ENCODE peak calls at places on chromosomes 11 and 22, in seven cellular contexts. Q is kidney, O is heart left ventricle, D is RWPE2, Z is GM20000, W is lower leg skin, N is body of pancreas. U is an unnamed sample.

GRCh38 chr22:21009638-21010425 is 5.1 kb upstream of the P2RX6 start:
- DNase-seq in D (no peak), O (no peak), N (peak; percentile 49), Q (peak; percentile 35), W (no peak), Z (no peak), U (no peak)

GRCh38 chr11:26557666-26558065 is 14.4 kb downstream of the MUC15 start:
- DNase-seq in D (no peak), O (no peak), Q (no peak), Z (no peak), W (no peak), N (no peak), U (no peak)

GRCh38 chr22:45888221-45889092 is 88.5 kb downstream of the WNT7B start:
- DNase-seq in D (peak; percentile 55), N (no peak), O (peak; percentile 11), Q (peak; percentile 61), W (no peak), Z (no peak), U (no peak)

GRCh38 chr22:16957781-16958180 is 50.2 kb downstream of the GAB4 start:
- DNase-seq in N (no peak), O (no peak), Q (peak; percentile 49), D (no peak), W (no peak), Z (peak; percentile 4), U (peak; percentile 75)

GRCh38 chr11:104433751-104434150 is 269.8 kb upstream of the PDGFD start:
- DNase-seq in D (no peak), W (no peak), Z (no peak), O (no peak), N (no peak), Q (no peak), U (no peak)

GRCh38 chr11:64321533-64321932 is 3.6 kb downstream of the PRDX5 start:
- DNase-seq in D (peak; percentile 78), O (no peak), Z (no peak), Q (no peak), W (no peak), N (no peak), U (no peak)

GRCh38 chr11:114319716-114320328 is 23.6 kb downstream of the NNMT start:
- DNase-seq in Z (no peak), D (no peak), O (no peak), N (no peak), W (no peak), Q (no peak), U (no peak)

GRCh38 chr11:128379587-128380279 is 207.6 kb downstream of the ETS1 start:
- DNase-seq in N (no peak), Q (no peak), W (no peak), Z (no peak), O (no peak), D (no peak), U (no peak)

GRCh38 chr11:95256204-95256819 is 25.3 kb upstream of the SESN3 start:
- DNase-seq in N (no peak), Z (no peak), D (no peak), W (no peak), Q (no peak), O (no peak), U (no peak)

GRCh38 chr11:35274909-35275807 is 136.2 kb downstream of the CD44 start:
- DNase-seq in D (no peak), Q (no peak), O (peak; percentile 41), W (peak; percentile 51), Z (no peak), N (peak; percentile 91), U (no peak)

GRCh38 chr11:64970731-64971151 is 1.2 kb downstream of the MAJIN start:
- DNase-seq in O (no peak), Z (no peak), N (no peak), D (peak; percentile 68), Q (no peak), W (peak; percentile 17), U (no peak)

GRCh38 chr11:19547044-19547443 is 165.6 kb upstream of the NAV2 start:
- DNase-seq in N (no peak), W (no peak), Q (no peak), Z (no peak), O (no peak), D (no peak), U (no peak)

GRCh38 chr11:27876209-27876775 is 176.0 kb upstream of the BDNF start:
- DNase-seq in Z (no peak), O (no peak), Q (no peak), W (no peak), N (no peak), D (no peak), U (no peak)

GRCh38 chr11:45267660-45268340 is 18.3 kb downstream of the SYT13 start:
- DNase-seq in Q (no peak), W (no peak), O (no peak), N (no peak), Z (no peak), D (no peak), U (no peak)

GRCh38 chr11:67262731-67263675 is 3.3 kb upstream of the GRK2 start:
- DNase-seq in Q (peak; percentile 92), N (peak; percentile 85), O (peak; percentile 82), W (no peak), D (peak; percentile 81), Z (peak; percentile 91), U (peak; percentile 94)

GRCh38 chr11:44624761-44625221 is 59.3 kb downstream of the CD82 start:
- DNase-seq in O (no peak), Q (no peak), Z (no peak), N (peak; percentile 3), W (no peak), D (no peak), U (peak; percentile 71)

GRCh38 chr11:72609451-72609850 is 64.8 kb downstream of the PDE2A start:
- DNase-seq in O (no peak), Z (no peak), N (no peak), Q (no peak), D (no peak), W (no peak), U (no peak)

GRCh38 chr11:100855466-100856067 is 168.5 kb downstream of the ARHGAP42 start:
- DNase-seq in Q (no peak), W (no peak), N (no peak), O (no peak), D (no peak), Z (peak; percentile 20), U (no peak)

DNA sequence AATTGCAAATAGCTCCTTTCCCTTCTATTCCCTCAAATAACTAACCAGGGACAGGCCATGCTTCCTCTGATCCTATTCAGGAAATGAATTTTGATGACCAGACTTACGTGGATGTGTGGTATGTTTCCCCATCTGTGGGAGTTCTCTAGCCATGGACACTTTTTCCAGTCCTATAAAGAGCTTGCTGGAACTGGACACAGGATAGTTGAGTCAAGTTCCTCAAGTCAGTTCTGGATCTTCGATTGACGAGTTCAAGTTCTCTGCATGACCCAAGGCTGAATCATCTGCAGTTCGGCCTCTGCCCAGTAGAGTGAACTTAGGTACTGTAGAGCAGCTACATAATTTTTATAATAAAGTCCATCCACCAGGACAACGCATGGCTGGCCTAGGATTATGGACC is 52.7 kb upstream of the CCND1 start:
- DNase-seq in D (no peak), N (no peak), Z (no peak), Q (no peak), O (no peak), W (no peak), U (no peak)
- TF ChIP-seq CTCF in D (peak; percentile 43), N (no peak), Z (no peak), Q (no peak), O (no peak), W (no peak), U (peak; percentile 17)

GRCh38 chr11:16276251-16276650 is 80.1 kb downstream of the SOX6 start:
- DNase-seq in O (no peak), D (no peak), W (no peak), Q (no peak), N (no peak), Z (no peak), U (no peak)

GRCh38 chr11:16266021-16266420 is 90.3 kb downstream of the SOX6 start:
- DNase-seq in D (no peak), Q (no peak), Z (no peak), N (no peak), O (no peak), W (no peak), U (no peak)

DNA sequence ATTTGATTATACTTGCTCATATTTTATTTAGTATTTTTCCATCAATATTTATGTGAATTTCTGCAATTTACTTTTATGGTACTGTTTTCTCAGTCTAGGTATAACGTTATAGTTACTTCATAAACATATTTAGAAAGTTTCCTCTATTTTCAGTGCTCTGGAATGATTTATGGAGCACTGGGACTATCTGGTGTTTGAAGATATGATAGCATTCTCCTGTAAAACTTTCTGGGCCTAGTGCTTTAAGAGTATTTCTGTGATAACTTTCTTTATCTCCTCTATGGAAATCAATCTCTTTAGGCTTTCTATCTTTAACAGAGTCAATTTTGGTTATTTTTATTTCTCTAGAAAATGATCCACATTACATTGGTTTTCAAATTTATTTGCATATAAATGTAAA is 85.1 kb downstream of the SOX6 start:
- DNase-seq in Q (no peak), D (no peak), N (no peak), W (no peak), Z (no peak), O (no peak), U (no peak)
- TF ChIP-seq CTCF in Q (no peak), D (no peak), N (no peak), W (no peak), Z (no peak), O (no peak), U (no peak)

GRCh38 chr22:48313156-48313555 is 1514.5 kb downstream of the BRD1 start:
- DNase-seq in N (no peak), Z (no peak), O (no peak), D (no peak), W (no peak), Q (no peak), U (no peak)
- TF ChIP-seq CTCF in N (no peak), Z (no peak), O (no peak), D (no peak), W (no peak), Q (no peak), U (no peak)

GRCh38 chr22:43827926-43828710 is 16.0 kb upstream of the EFCAB6 start:
- DNase-seq in D (no peak), O (peak; percentile 24), N (no peak), Z (no peak), Q (peak; percentile 31), W (no peak), U (no peak)
- TF ChIP-seq CTCF in D (no peak), O (no peak), N (no peak), Z (no peak), Q (no peak), W (no peak), U (no peak)

DNA sequence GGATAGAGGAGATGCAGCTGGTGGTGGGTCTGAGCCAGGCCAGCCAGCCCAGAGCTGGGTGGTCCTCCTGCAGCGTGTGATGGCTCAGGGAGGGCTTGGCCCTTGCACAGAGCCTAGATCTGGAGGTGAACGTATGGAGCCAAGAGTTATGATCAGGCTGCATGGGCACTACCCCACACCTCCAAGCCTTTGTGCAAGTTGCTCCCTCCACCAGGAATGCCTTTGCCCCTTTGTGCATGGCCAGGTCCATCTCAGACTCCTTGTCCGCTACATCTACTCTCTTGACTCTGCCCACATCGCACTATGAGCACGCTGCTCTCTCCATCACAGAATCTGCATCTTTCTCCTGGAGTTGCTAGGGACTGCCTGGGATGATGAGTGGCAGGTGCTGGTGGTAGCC is 895.7 kb downstream of the TBC1D22A start:
- DNase-seq in O (no peak), W (no peak), N (no peak), D (no peak), Q (no peak), Z (no peak), U (peak; percentile 54)
- TF ChIP-seq CTCF in O (no peak), W (no peak), N (no peak), D (no peak), Q (no peak), Z (no peak), U (no peak)